ENCODE peak calls at places on chromosome 6, in five cellular contexts. P, I, D, Y and K are unnamed samples.

GRCh38 chr6:56953597-56954388 is 1.1 kb upstream of the BEND6 start:
- DNase-seq in I (no peak), P (no peak), Y (no peak), D (peak), K (no peak)

GRCh38 chr6:11366183-11366933 is 133.9 kb upstream of the NEDD9 start:
- DNase-seq in P (no peak), D (peak), Y (no peak), I (no peak), K (peak)

GRCh38 chr6:25971187-25971811 is 8.7 kb downstream of the TRIM38 start:
- DNase-seq in I (peak), Y (no peak), P (peak), D (no peak), K (no peak)

GRCh38 chr6:117018771-117019170 is 141.7 kb downstream of the RFX6 start:
- DNase-seq in P (no peak), Y (no peak), I (no peak), D (no peak), K (no peak)

GRCh38 chr6:101458341-101458740 is 64.8 kb downstream of the GRIK2 start:
- DNase-seq in Y (no peak), I (no peak), D (no peak), P (no peak), K (no peak)

GRCh38 chr6:156808287-156808686 is 31.1 kb downstream of the ARID1B start:
- DNase-seq in Y (no peak), D (no peak), P (no peak), I (peak), K (no peak)

GRCh38 chr6:107679457-107679856 is 144.7 kb downstream of the SCML4 start:
- DNase-seq in Y (no peak), I (peak), D (no peak), P (no peak), K (no peak)

GRCh38 chr6:53728570-53729194 is 63.1 kb upstream of the KLHL31 start:
- DNase-seq in Y (peak), I (peak), D (peak), P (no peak), K (peak)

GRCh38 chr6:113837170-113837569 is 20.0 kb upstream of the MARCKS start:
- DNase-seq in P (no peak), D (no peak), Y (no peak), I (peak), K (no peak)

GRCh38 chr6:137259349-137259748 is 40.2 kb upstream of the IFNGR1 start:
- DNase-seq in P (no peak), D (no peak), Y (no peak), I (no peak), K (no peak)

GRCh38 chr6:137049095-137049494 is 4.3 kb upstream of the IL20RA start:
- DNase-seq in Y (no peak), P (no peak), D (no peak), I (no peak), K (no peak)

GRCh38 chr6:138609801-138610430 is 110.6 kb upstream of the NHSL1 start:
- DNase-seq in D (no peak), Y (no peak), P (no peak), I (no peak), K (no peak)

GRCh38 chr6:30885481-30885998 is 1.2 kb downstream of the DDR1 start:
- DNase-seq in P (no peak), Y (no peak), I (peak), D (no peak), K (no peak)